ENCODE peak calls at places on chromosomes 4 and X, in nine cellular contexts. One of them, this sample, is unnamed.

GRCh38 chr4:81469774-81470455 is 1.8 kb downstream of the RASGEF1B start:
- DNase-seq in kidney epithelial cell: no peak
- DNase-seq in pancreas: no peak
- DNase-seq in MM.1S: no peak
- DNase-seq in BJ: no peak
- DNase-seq in choroid plexus epithelial cell: no peak
- DNase-seq in psoas muscle: no peak
- DNase-seq in body of pancreas: no peak
- DNase-seq in ovary: no peak
- DNase-seq in this sample: no peak

GRCh38 chrX:71993371-71993770 is 82.7 kb downstream of the NHSL2 start:
- DNase-seq in kidney epithelial cell: no peak
- DNase-seq in pancreas: no peak
- DNase-seq in MM.1S: no peak
- DNase-seq in BJ: no peak
- DNase-seq in choroid plexus epithelial cell: no peak
- DNase-seq in psoas muscle: no peak
- DNase-seq in body of pancreas: no peak
- DNase-seq in ovary: no peak
- DNase-seq in this sample: no peak

GRCh38 chrX:9995855-9996339 is 28.7 kb downstream of the CLDN34 start:
- DNase-seq in kidney epithelial cell: no peak
- DNase-seq in pancreas: peak
- DNase-seq in MM.1S: peak
- DNase-seq in BJ: no peak
- DNase-seq in choroid plexus epithelial cell: peak
- DNase-seq in psoas muscle: peak
- DNase-seq in body of pancreas: peak
- DNase-seq in ovary: peak
- DNase-seq in this sample: peak

GRCh38 chr4:172957216-172957615 is 211.4 kb upstream of the GALNT7 start:
- DNase-seq in kidney epithelial cell: no peak
- DNase-seq in pancreas: no peak
- DNase-seq in MM.1S: no peak
- DNase-seq in BJ: no peak
- DNase-seq in choroid plexus epithelial cell: no peak
- DNase-seq in psoas muscle: no peak
- DNase-seq in body of pancreas: no peak
- DNase-seq in ovary: no peak
- DNase-seq in this sample: no peak

GRCh38 chr4:123559955-123560669 is 163.5 kb downstream of the SPRY1 start:
- DNase-seq in kidney epithelial cell: no peak
- DNase-seq in pancreas: no peak
- DNase-seq in MM.1S: no peak
- DNase-seq in BJ: no peak
- DNase-seq in choroid plexus epithelial cell: peak
- DNase-seq in psoas muscle: no peak
- DNase-seq in body of pancreas: no peak
- DNase-seq in ovary: no peak
- DNase-seq in this sample: no peak

GRCh38 chrX:45513042-45513441 is 312.4 kb upstream of the DIPK2B start:
- DNase-seq in kidney epithelial cell: no peak
- DNase-seq in pancreas: no peak
- DNase-seq in MM.1S: no peak
- DNase-seq in BJ: no peak
- DNase-seq in choroid plexus epithelial cell: no peak
- DNase-seq in psoas muscle: no peak
- DNase-seq in body of pancreas: no peak
- DNase-seq in ovary: no peak
- DNase-seq in this sample: no peak

GRCh38 chrX:69153060-69153730 is 12.1 kb downstream of the PJA1 start:
- DNase-seq in kidney epithelial cell: no peak
- DNase-seq in pancreas: no peak
- DNase-seq in MM.1S: no peak
- DNase-seq in BJ: no peak
- DNase-seq in choroid plexus epithelial cell: peak
- DNase-seq in psoas muscle: no peak
- DNase-seq in body of pancreas: peak
- DNase-seq in ovary: peak
- DNase-seq in this sample: no peak

GRCh38 chr4:14178421-14178820 is 550.9 kb upstream of the BOD1L1 start:
- DNase-seq in kidney epithelial cell: peak
- DNase-seq in pancreas: no peak
- DNase-seq in MM.1S: peak
- DNase-seq in BJ: no peak
- DNase-seq in choroid plexus epithelial cell: peak
- DNase-seq in psoas muscle: no peak
- DNase-seq in body of pancreas: no peak
- DNase-seq in ovary: no peak
- DNase-seq in this sample: no peak

GRCh38 chr4:145760961-145761929 is 81.3 kb downstream of the C4orf51 start:
- DNase-seq in kidney epithelial cell: no peak
- DNase-seq in pancreas: no peak
- DNase-seq in MM.1S: no peak
- DNase-seq in BJ: no peak
- DNase-seq in choroid plexus epithelial cell: no peak
- DNase-seq in psoas muscle: no peak
- DNase-seq in body of pancreas: no peak
- DNase-seq in ovary: no peak
- DNase-seq in this sample: no peak

GRCh38 chr4:181968371-181968770 is 274.8 kb upstream of the TENM3 start:
- DNase-seq in kidney epithelial cell: no peak
- DNase-seq in pancreas: no peak
- DNase-seq in MM.1S: no peak
- DNase-seq in BJ: no peak
- DNase-seq in choroid plexus epithelial cell: peak
- DNase-seq in psoas muscle: no peak
- DNase-seq in body of pancreas: no peak
- DNase-seq in ovary: no peak
- DNase-seq in this sample: peak

GRCh38 chr4:47528651-47529050 is 43.6 kb downstream of the ATP10D start:
- DNase-seq in kidney epithelial cell: no peak
- DNase-seq in pancreas: no peak
- DNase-seq in MM.1S: no peak
- DNase-seq in BJ: peak
- DNase-seq in choroid plexus epithelial cell: peak
- DNase-seq in psoas muscle: no peak
- DNase-seq in body of pancreas: no peak
- DNase-seq in ovary: no peak
- DNase-seq in this sample: peak

GRCh38 chrX:39941332-39941920 is 156.3 kb downstream of the BCOR start:
- DNase-seq in kidney epithelial cell: no peak
- DNase-seq in pancreas: no peak
- DNase-seq in MM.1S: no peak
- DNase-seq in BJ: no peak
- DNase-seq in choroid plexus epithelial cell: peak
- DNase-seq in psoas muscle: no peak
- DNase-seq in body of pancreas: no peak
- DNase-seq in ovary: no peak
- DNase-seq in this sample: no peak

GRCh38 chr4:123545569-123546122 is 149.1 kb downstream of the SPRY1 start:
- DNase-seq in kidney epithelial cell: no peak
- DNase-seq in pancreas: no peak
- DNase-seq in MM.1S: no peak
- DNase-seq in BJ: no peak
- DNase-seq in choroid plexus epithelial cell: no peak
- DNase-seq in psoas muscle: no peak
- DNase-seq in body of pancreas: peak
- DNase-seq in ovary: no peak
- DNase-seq in this sample: no peak

GRCh38 chrX:78322863-78323262 is 4.5 kb downstream of the CYSLTR1 start:
- DNase-seq in kidney epithelial cell: no peak
- DNase-seq in pancreas: no peak
- DNase-seq in MM.1S: no peak
- DNase-seq in BJ: no peak
- DNase-seq in choroid plexus epithelial cell: no peak
- DNase-seq in psoas muscle: no peak
- DNase-seq in body of pancreas: no peak
- DNase-seq in ovary: no peak
- DNase-seq in this sample: no peak

GRCh38 chrX:32408389-32408788 is 803.0 kb downstream of the DMD start:
- DNase-seq in kidney epithelial cell: no peak
- DNase-seq in pancreas: no peak
- DNase-seq in MM.1S: peak
- DNase-seq in BJ: no peak
- DNase-seq in choroid plexus epithelial cell: peak
- DNase-seq in psoas muscle: no peak
- DNase-seq in body of pancreas: no peak
- DNase-seq in ovary: no peak
- DNase-seq in this sample: no peak

GRCh38 chr4:110085131-110085530 is 113.3 kb downstream of the ELOVL6 start:
- DNase-seq in kidney epithelial cell: no peak
- DNase-seq in pancreas: no peak
- DNase-seq in MM.1S: peak
- DNase-seq in BJ: no peak
- DNase-seq in choroid plexus epithelial cell: peak
- DNase-seq in psoas muscle: no peak
- DNase-seq in body of pancreas: peak
- DNase-seq in ovary: no peak
- DNase-seq in this sample: no peak

GRCh38 chr4:128600410-128600809 is 209.1 kb upstream of the JADE1 start:
- DNase-seq in kidney epithelial cell: no peak
- DNase-seq in pancreas: no peak
- DNase-seq in MM.1S: no peak
- DNase-seq in BJ: no peak
- DNase-seq in choroid plexus epithelial cell: peak
- DNase-seq in psoas muscle: no peak
- DNase-seq in body of pancreas: peak
- DNase-seq in ovary: peak
- DNase-seq in this sample: no peak

GRCh38 chr4:80069108-80069836 is 3.8 kb downstream of the ANTXR2 start:
- DNase-seq in kidney epithelial cell: no peak
- DNase-seq in pancreas: no peak
- DNase-seq in MM.1S: no peak
- DNase-seq in BJ: no peak
- DNase-seq in choroid plexus epithelial cell: no peak
- DNase-seq in psoas muscle: no peak
- DNase-seq in body of pancreas: no peak
- DNase-seq in ovary: no peak
- DNase-seq in this sample: no peak

GRCh38 chr4:16819652-16820051 is 78.8 kb downstream of the LDB2 start:
- DNase-seq in kidney epithelial cell: no peak
- DNase-seq in pancreas: no peak
- DNase-seq in MM.1S: no peak
- DNase-seq in BJ: no peak
- DNase-seq in choroid plexus epithelial cell: no peak
- DNase-seq in psoas muscle: no peak
- DNase-seq in body of pancreas: no peak
- DNase-seq in ovary: no peak
- DNase-seq in this sample: no peak

DNA sequence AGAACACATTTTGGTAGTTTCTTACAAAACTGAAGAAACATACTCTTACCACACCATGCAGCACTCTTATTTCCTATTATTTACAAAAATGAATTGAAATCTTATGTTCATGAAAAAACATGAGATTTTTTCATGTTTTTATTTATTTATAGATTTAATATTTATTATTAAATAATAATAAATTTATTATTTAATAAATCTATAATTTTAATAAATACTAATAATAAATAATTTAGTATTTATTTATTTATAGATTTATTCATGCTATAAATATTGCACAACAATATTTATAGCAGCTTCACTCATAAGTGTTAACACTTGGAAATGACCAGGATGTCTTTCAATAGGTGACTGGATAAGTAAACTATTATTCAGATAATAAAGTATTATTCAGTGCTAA is 91.6 kb upstream of the CPXCR1 start:
- DNase-seq in kidney epithelial cell: no peak
- DNase-seq in pancreas: no peak
- DNase-seq in MM.1S: no peak
- DNase-seq in BJ: no peak
- DNase-seq in choroid plexus epithelial cell: no peak
- DNase-seq in psoas muscle: no peak
- DNase-seq in body of pancreas: no peak
- DNase-seq in ovary: no peak
- DNase-seq in this sample: no peak
- TF ChIP-seq CTCF in kidney epithelial cell: no peak
- TF ChIP-seq CTCF in pancreas: no peak
- TF ChIP-seq CTCF in MM.1S: no peak
- TF ChIP-seq CTCF in BJ: no peak
- TF ChIP-seq CTCF in choroid plexus epithelial cell: no peak
- TF ChIP-seq CTCF in psoas muscle: no peak
- TF ChIP-seq CTCF in body of pancreas: no peak
- TF ChIP-seq CTCF in ovary: no peak
- TF ChIP-seq CTCF in this sample: no peak

GRCh38 chrX:44202596-44202995 is 140.9 kb downstream of the EFHC2 start:
- DNase-seq in kidney epithelial cell: no peak
- DNase-seq in pancreas: no peak
- DNase-seq in MM.1S: no peak
- DNase-seq in BJ: no peak
- DNase-seq in choroid plexus epithelial cell: no peak
- DNase-seq in psoas muscle: no peak
- DNase-seq in body of pancreas: no peak
- DNase-seq in ovary: no peak
- DNase-seq in this sample: no peak
- H3K4me3 ChIP-seq in kidney epithelial cell: no peak
- H3K4me3 ChIP-seq in pancreas: no peak
- H3K4me3 ChIP-seq in MM.1S: no peak
- H3K4me3 ChIP-seq in BJ: no peak
- H3K4me3 ChIP-seq in choroid plexus epithelial cell: no peak
- H3K4me3 ChIP-seq in psoas muscle: no peak
- H3K4me3 ChIP-seq in body of pancreas: no peak
- H3K4me3 ChIP-seq in ovary: no peak
- H3K4me3 ChIP-seq in this sample: no peak

DNA sequence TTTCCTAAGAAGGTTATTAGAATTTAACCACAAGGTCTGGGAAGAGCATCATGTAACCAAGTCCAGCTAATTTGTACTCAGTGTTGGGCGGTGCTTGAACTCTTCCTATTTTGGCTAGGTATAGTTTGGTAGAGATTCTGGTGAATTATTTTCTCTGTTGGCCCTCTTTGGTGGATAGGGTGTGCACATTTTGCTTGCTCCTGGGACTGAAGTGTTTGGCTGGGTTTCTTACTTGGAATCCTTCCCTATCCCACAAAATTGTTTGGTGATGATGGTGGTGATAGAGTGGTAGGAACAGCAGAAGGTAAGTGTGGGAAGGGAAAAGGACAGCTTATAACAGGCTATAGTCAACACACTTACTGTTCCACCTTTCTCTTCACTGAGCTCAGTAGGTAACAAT is 194.8 kb upstream of the GPC4 start:
- DNase-seq in kidney epithelial cell: no peak
- DNase-seq in pancreas: no peak
- DNase-seq in MM.1S: no peak
- DNase-seq in BJ: no peak
- DNase-seq in choroid plexus epithelial cell: no peak
- DNase-seq in psoas muscle: no peak
- DNase-seq in body of pancreas: no peak
- DNase-seq in ovary: no peak
- DNase-seq in this sample: peak
- TF ChIP-seq CTCF in kidney epithelial cell: no peak
- TF ChIP-seq CTCF in pancreas: no peak
- TF ChIP-seq CTCF in MM.1S: no peak
- TF ChIP-seq CTCF in BJ: no peak
- TF ChIP-seq CTCF in choroid plexus epithelial cell: no peak
- TF ChIP-seq CTCF in psoas muscle: no peak
- TF ChIP-seq CTCF in body of pancreas: no peak
- TF ChIP-seq CTCF in ovary: no peak
- TF ChIP-seq CTCF in this sample: no peak

GRCh38 chr4:184804621-184805020 is 21.1 kb downstream of the ACSL1 start:
- DNase-seq in kidney epithelial cell: no peak
- DNase-seq in pancreas: no peak
- DNase-seq in MM.1S: no peak
- DNase-seq in BJ: no peak
- DNase-seq in choroid plexus epithelial cell: no peak
- DNase-seq in psoas muscle: no peak
- DNase-seq in body of pancreas: no peak
- DNase-seq in ovary: no peak
- DNase-seq in this sample: no peak
- H3K4me3 ChIP-seq in kidney epithelial cell: no peak
- H3K4me3 ChIP-seq in pancreas: no peak
- H3K4me3 ChIP-seq in MM.1S: no peak
- H3K4me3 ChIP-seq in BJ: no peak
- H3K4me3 ChIP-seq in choroid plexus epithelial cell: no peak
- H3K4me3 ChIP-seq in psoas muscle: peak
- H3K4me3 ChIP-seq in body of pancreas: no peak
- H3K4me3 ChIP-seq in ovary: no peak
- H3K4me3 ChIP-seq in this sample: no peak

This sample was measured in AG09309.